ENCODE peak calls at places on chromosomes 13 and 19, in five cellular contexts. H is BJ, O is neuronal stem cell, E is AG04449, N is GM12878. T is an unnamed sample.

GRCh38 chr13:26112843-26113242 is 61.0 kb upstream of the SHISA2 start:
- DNase-seq in E (no peak), O (no peak), N (no peak), H (no peak), T (no peak)

GRCh38 chr13:58655086-58655485 is 1023.5 kb downstream of the PCDH17 start:
- DNase-seq in H (no peak), E (no peak), N (no peak), O (no peak), T (no peak)

GRCh38 chr13:95535243-95535642 is 17.3 kb upstream of the CLDN10 start:
- DNase-seq in O (no peak), N (no peak), H (no peak), E (no peak), T (peak)

GRCh38 chr19:47374876-47375693 is 26.0 kb downstream of the DHX34 start:
- DNase-seq in E (no peak), N (no peak), H (no peak), O (no peak), T (no peak)

GRCh38 chr13:40571338-40571737 is 95.1 kb downstream of the FOXO1 start:
- DNase-seq in H (no peak), E (no peak), O (no peak), N (no peak), T (no peak)

GRCh38 chr13:44449999-44450821 is 76.6 kb downstream of the SERP2 start:
- DNase-seq in E (no peak), N (no peak), H (no peak), O (no peak), T (no peak)

GRCh38 chr19:14081797-14082674 is 3.5 kb downstream of the C19orf67 start:
- DNase-seq in O (no peak), H (no peak), N (no peak), E (no peak), T (no peak)

GRCh38 chr13:110714798-110715394 is 1.4 kb downstream of the ING1 start:
- DNase-seq in N (no peak), E (no peak), H (no peak), O (peak), T (no peak)

GRCh38 chr13:84645196-84646071 is 763.2 kb upstream of the SLITRK1 start:
- DNase-seq in N (no peak), O (no peak), E (peak), H (peak), T (peak)

GRCh38 chr13:61410669-61411297 is 4.9 kb downstream of the PCDH20 start:
- DNase-seq in N (no peak), H (no peak), E (no peak), O (no peak), T (no peak)

GRCh38 chr13:32175307-32175706 is 139.9 kb downstream of the ZAR1L start:
- DNase-seq in N (no peak), E (no peak), H (no peak), O (no peak), T (no peak)

GRCh38 chr13:87677334-87678234 is 6.4 kb downstream of the SLITRK5 start:
- DNase-seq in H (no peak), E (no peak), N (no peak), O (peak), T (no peak)

GRCh38 chr13:73040479-73040878 is 18.3 kb upstream of the KLF5 start:
- DNase-seq in E (no peak), N (no peak), O (no peak), H (no peak), T (no peak)

GRCh38 chr19:21823224-21823623 is 12.8 kb downstream of the ZNF43 start:
- DNase-seq in N (no peak), H (no peak), E (no peak), O (no peak), T (no peak)

GRCh38 chr19:55882626-55883025 is 46.3 kb downstream of the NLRP4 start:
- DNase-seq in N (no peak), E (no peak), H (no peak), O (no peak), T (no peak)

GRCh38 chr13:112441226-112441625 is 65.1 kb downstream of the SPACA7 start:
- DNase-seq in H (no peak), O (no peak), E (no peak), N (no peak), T (no peak)

GRCh38 chr13:95512957-95513356 is 39.6 kb upstream of the CLDN10 start:
- DNase-seq in O (no peak), N (no peak), E (no peak), H (no peak), T (no peak)

GRCh38 chr13:28314879-28315278 is 176.5 kb downstream of the PAN3 start:
- DNase-seq in H (no peak), E (no peak), N (no peak), O (no peak), T (no peak)

GRCh38 chr13:87671824-87672603 is 843 bp downstream of the SLITRK5 start:
- DNase-seq in N (no peak), E (no peak), O (peak), H (no peak), T (no peak)

GRCh38 chr13:112261924-112262323 is 114.2 kb upstream of the SPACA7 start:
- DNase-seq in O (no peak), N (no peak), H (no peak), E (no peak), T (no peak)

GRCh38 chr13:78589206-78589605 is 14.1 kb downstream of the POU4F1 start:
- DNase-seq in O (peak), N (no peak), E (no peak), H (no peak), T (no peak)

GRCh38 chr13:36357231-36357630 is 11.0 kb upstream of the SPART start:
- DNase-seq in E (no peak), H (no peak), N (no peak), O (no peak), T (no peak)

GRCh38 chr13:24279267-24279666 is 30.1 kb upstream of the C1QTNF9 start:
- DNase-seq in H (no peak), E (no peak), N (no peak), O (no peak), T (no peak)

GRCh38 chr19:18613589-18614234 is 1.0 kb downstream of the TMEM59L start:
- DNase-seq in E (no peak), H (no peak), N (no peak), O (no peak), T (no peak)

GRCh38 chr13:91296011-91296410 is 51.5 kb upstream of the MIR17HG start:
- DNase-seq in N (no peak), E (no peak), H (no peak), O (no peak), T (no peak)

GRCh38 chr13:99812611-99813010 is 159.0 kb downstream of the ZIC5 start:
- DNase-seq in H (peak), E (peak), N (no peak), O (no peak), T (peak)

GRCh38 chr19:6767081-6767356 is 216 bp downstream of the SH2D3A start:
- DNase-seq in H (no peak), O (no peak), N (no peak), E (no peak), T (no peak)

GRCh38 chr13:49998714-49999624 is 2.1 kb downstream of the TRIM13 start:
- DNase-seq in H (no peak), O (no peak), N (no peak), E (no peak), T (no peak)

GRCh38 chr19:43425567-43426392 is 11.1 kb downstream of the TEX101 start:
- DNase-seq in E (no peak), N (no peak), O (no peak), H (no peak), T (no peak)

GRCh38 chr19:19628499-19629134 is 597 bp upstream of the LPAR2 start:
- DNase-seq in H (no peak), O (peak), N (no peak), E (no peak), T (no peak)

GRCh38 chr13:97385854-97386253 is 48.1 kb upstream of the RAP2A start:
- DNase-seq in H (no peak), O (no peak), N (no peak), E (no peak), T (no peak)

GRCh38 chr19:44824758-44825157 is 15.9 kb downstream of the BCAM start:
- DNase-seq in N (no peak), O (no peak), E (no peak), H (no peak), T (no peak)

GRCh38 chr13:113378825-113379224 is 14.9 kb upstream of the GRTP1 start:
- DNase-seq in N (no peak), H (no peak), E (no peak), O (no peak), T (no peak)

GRCh38 chr13:73465629-73465974 is 406.8 kb downstream of the KLF5 start:
- DNase-seq in H (no peak), E (no peak), O (no peak), N (no peak), T (no peak)

GRCh38 chr13:57624565-57625435 is 6.7 kb upstream of the PCDH17 start:
- DNase-seq in H (no peak), E (no peak), N (no peak), O (peak), T (no peak)

GRCh38 chr13:43242040-43242439 is 218.7 kb downstream of the DNAJC15 start:
- DNase-seq in O (no peak), E (no peak), N (no peak), H (no peak), T (no peak)

GRCh38 chr19:19460761-19461265 is 54.5 kb downstream of the TSSK6 start:
- DNase-seq in H (no peak), O (no peak), N (no peak), E (no peak), T (no peak)

GRCh38 chr19:14073232-14073924 is 792 bp downstream of the MISP3 start:
- DNase-seq in H (no peak), N (no peak), O (peak), E (no peak), T (peak)

GRCh38 chr19:51025809-51026553 is 435 bp downstream of the KLK11 start:
- DNase-seq in O (no peak), H (no peak), E (no peak), N (no peak), T (no peak)

DNA sequence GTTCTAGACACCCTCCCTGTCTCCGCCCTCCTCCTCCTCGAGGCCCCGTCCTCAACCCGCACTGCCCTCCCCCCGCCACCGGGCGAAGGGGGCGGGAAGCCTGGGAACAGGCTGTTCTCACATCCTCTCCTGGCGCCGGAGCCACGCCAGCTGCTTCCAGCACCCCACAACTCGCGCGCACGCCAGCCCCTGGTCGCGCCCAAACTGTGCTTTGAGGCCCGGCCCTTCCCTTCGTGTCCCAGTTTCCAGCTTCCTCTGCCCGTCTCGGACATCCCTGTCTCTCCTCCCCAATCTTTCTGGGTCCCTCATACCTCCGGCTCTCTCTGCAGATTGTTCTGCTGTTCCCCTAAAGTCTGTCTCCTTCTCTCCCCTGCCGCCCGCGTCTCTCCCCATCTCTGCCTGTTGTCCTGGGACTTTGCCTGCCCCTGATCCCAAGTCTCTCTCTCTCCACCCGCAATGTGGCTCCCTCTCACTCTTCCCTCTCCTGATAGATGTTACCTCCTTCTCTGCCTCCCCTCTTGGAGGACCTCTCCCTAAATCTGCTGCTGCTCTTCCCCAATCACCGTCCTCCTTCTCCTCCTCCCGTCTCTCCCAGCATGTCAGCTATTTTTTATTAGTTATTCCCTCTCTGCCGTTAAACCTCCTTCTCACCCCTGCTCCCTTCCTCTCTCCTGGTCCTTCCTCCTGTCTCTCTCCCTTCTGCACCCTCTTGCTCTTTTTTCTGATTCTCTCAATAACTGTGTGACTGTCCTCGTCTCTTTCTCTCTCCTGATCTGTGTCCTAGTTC is 14.2 kb downstream of the DPF1 start:
- DNase-seq in O (peak), E (no peak), N (no peak), H (no peak), T (no peak)
- H3K4me3 ChIP-seq in O (peak), E (peak), N (no peak), H (peak), T (peak)

GRCh38 chr19:10095622-10095947 is 6.9 kb downstream of the ANGPTL6 start:
- DNase-seq in H (no peak), N (no peak), E (no peak), O (no peak), T (no peak)
- H3K4me3 ChIP-seq in H (peak), N (no peak), E (peak), O (no peak), T (peak)

DNA sequence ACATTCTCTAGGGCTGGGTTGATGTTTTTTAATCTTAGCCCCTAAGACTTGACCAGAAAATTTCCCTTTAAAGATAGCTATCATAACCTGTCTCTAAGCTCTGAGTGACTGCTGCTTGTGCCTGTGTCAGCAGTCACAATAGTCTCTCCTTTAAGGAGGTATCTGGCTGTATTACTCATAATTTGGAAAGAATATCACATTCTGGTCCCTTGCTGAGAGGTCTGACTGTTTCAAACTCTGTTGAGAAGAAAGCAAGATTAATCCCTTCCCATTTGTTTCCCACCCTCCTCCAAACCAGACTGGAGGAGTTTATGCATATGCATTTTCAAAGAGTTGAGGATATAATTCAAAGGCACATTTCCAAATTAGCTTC is 2.3 kb downstream of the HTR2A start:
- DNase-seq in E (no peak), O (no peak), H (no peak), N (no peak), T (no peak)
- H3K4me3 ChIP-seq in E (peak), O (peak), H (no peak), N (peak), T (peak)

GRCh38 chr19:1357695-1358094 is 26.0 kb upstream of the NDUFS7 start:
- DNase-seq in H (no peak), O (no peak), E (no peak), N (no peak), T (no peak)

GRCh38 chr19:1354496-1355257 is 29.0 kb upstream of the NDUFS7 start:
- DNase-seq in E (no peak), O (peak), N (no peak), H (peak), T (peak)

GRCh38 chr19:1355258-1355973 is 28.3 kb upstream of the NDUFS7 start:
- DNase-seq in N (no peak), O (no peak), H (no peak), E (no peak), T (no peak)

GRCh38 chr19:1353144-1353543 is 30.6 kb upstream of the NDUFS7 start:
- DNase-seq in E (no peak), H (no peak), N (no peak), O (no peak), T (no peak)

DNA sequence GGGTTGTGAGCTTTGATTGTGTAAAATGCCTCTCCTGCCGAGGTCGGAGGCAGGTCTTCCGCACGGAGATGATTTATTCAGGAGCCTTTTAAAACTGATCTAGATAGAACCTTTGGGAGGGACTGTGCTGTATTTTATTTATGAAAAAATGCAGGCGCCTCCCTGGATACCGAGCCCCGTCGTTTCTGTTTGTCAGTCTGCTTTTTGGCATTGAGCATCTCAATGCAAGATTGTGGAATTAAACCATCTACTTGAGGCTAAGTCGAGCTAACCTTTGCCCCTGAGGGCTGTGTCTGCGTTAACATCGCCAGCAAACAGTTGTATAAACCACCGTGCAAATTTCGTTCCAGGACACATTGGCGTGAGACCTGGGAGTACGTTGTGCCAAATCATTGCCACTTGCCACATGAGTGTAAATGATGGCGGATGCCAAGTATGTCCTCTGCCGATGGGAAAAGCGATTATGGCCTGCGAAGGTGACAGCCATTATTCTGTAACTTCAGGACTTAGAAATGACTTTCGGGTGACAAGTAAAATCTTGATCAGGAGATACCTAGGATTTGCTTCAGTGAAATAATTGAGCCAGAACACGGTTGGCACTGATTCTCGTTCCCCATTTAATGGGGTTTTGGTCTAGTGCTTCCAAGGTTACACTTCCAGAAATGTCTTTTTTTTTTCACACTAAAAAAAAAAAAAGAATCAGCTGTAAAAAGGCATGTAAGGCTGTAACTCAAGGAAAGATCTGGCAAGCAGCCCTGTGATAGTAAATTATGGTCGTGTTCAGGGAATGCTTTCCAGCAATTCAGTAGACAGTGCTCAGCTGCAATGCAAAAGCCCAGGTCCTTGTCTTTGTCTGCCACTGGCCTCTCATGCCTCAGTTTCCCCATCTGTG is 27.5 kb upstream of the NDUFS7 start:
- DNase-seq in E (no peak), H (no peak), N (no peak), O (no peak), T (no peak)
- H3K4me3 ChIP-seq in E (peak), H (peak), N (peak), O (peak), T (peak)

GRCh38 chr19:30391554-30392551 is 19.7 kb downstream of the ZNF536 start:
- DNase-seq in E (peak), N (no peak), H (peak), O (no peak), T (peak)

GRCh38 chr19:30395283-30395682 is 23.1 kb downstream of the ZNF536 start:
- DNase-seq in H (no peak), E (no peak), N (no peak), O (no peak), T (no peak)

GRCh38 chr19:30394481-30395151 is 22.4 kb downstream of the ZNF536 start:
- DNase-seq in N (no peak), H (no peak), O (no peak), E (no peak), T (no peak)

GRCh38 chr19:30393046-30393445 is 20.9 kb downstream of the ZNF536 start:
- DNase-seq in O (no peak), E (no peak), N (no peak), H (no peak), T (no peak)

DNA sequence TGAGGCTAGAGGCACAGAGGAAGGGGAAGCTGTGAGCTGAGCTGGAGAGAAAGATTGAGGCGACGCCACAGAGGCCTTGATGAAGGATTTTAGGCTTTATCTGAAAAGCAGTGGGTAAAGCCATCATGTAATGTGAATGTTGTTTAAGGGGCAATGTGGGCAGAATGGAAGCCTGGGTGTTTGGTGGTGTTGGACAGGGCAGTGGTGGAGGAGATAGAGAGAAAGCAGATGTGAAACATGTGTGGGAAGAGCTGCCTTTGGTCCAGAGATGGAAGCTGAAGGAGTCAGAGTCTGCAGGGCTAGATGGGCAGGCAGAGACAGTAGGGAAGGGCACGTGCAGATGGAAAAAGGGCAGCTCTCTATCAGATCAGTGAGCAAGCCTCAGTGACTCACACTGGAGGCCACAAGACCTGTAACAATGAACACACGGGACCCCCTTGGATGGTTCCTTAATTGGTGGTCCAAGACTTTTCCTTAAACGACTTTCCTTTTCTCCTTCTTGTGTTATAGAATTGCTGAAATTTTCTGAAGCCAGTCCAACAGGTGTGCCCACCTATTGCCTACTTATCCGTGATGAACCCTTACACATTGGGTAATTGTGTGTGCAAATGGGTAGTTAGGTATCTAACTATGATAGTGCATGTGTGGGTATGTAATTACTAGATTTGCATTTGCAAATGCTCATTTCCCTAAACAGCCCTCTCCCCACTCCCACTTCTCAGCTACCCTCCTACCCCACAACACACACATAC is 21.7 kb downstream of the ZNF536 start:
- DNase-seq in H (no peak), E (no peak), N (no peak), O (no peak), T (no peak)
- H3K4me3 ChIP-seq in H (no peak), E (no peak), N (no peak), O (no peak), T (no peak)

T was measured in AG09309.